ENCODE peak calls at places on chromosomes 5 and 9, in seven cellular contexts. One of them, this sample, is unnamed. For H3K27me3, the result is how much of the 10 kb centered on the place peaks cover.

GRCh38 chr5:65611524-65611923 is 12.6 kb downstream of the TRIM23 start:
- DNase-seq in mesendoderm: peak
- DNase-seq in breast epithelium: no peak
- DNase-seq in heart left ventricle: no peak
- DNase-seq in SK-N-SH: no peak
- DNase-seq in brain microvascular endothelial cell: peak
- DNase-seq in esophagus squamous epithelium: no peak
- DNase-seq in this sample: no peak

GRCh38 chr5:133144245-133144981 is 92.6 kb downstream of the HSPA4 start:
- DNase-seq in mesendoderm: no peak
- DNase-seq in breast epithelium: no peak
- DNase-seq in heart left ventricle: no peak
- DNase-seq in SK-N-SH: no peak
- DNase-seq in brain microvascular endothelial cell: no peak
- DNase-seq in esophagus squamous epithelium: no peak
- DNase-seq in this sample: no peak

GRCh38 chr9:89278997-89279739 is 31.8 kb upstream of the CKS2 start:
- DNase-seq in mesendoderm: peak
- DNase-seq in breast epithelium: no peak
- DNase-seq in heart left ventricle: no peak
- DNase-seq in SK-N-SH: peak
- DNase-seq in brain microvascular endothelial cell: peak
- DNase-seq in esophagus squamous epithelium: no peak
- DNase-seq in this sample: no peak

GRCh38 chr5:139881145-139881733 is 85.6 kb downstream of the PSD2 start:
- DNase-seq in mesendoderm: peak
- DNase-seq in breast epithelium: no peak
- DNase-seq in heart left ventricle: no peak
- DNase-seq in SK-N-SH: no peak
- DNase-seq in brain microvascular endothelial cell: no peak
- DNase-seq in esophagus squamous epithelium: no peak
- DNase-seq in this sample: no peak

GRCh38 chr9:126607086-126607485 is 6.6 kb upstream of the LMX1B start:
- DNase-seq in mesendoderm: no peak
- DNase-seq in breast epithelium: no peak
- DNase-seq in heart left ventricle: no peak
- DNase-seq in SK-N-SH: peak
- DNase-seq in brain microvascular endothelial cell: no peak
- DNase-seq in esophagus squamous epithelium: no peak
- DNase-seq in this sample: no peak

GRCh38 chr9:87684627-87685204 is 41.2 kb upstream of the CTSL start:
- DNase-seq in mesendoderm: peak
- DNase-seq in breast epithelium: no peak
- DNase-seq in heart left ventricle: no peak
- DNase-seq in SK-N-SH: peak
- DNase-seq in brain microvascular endothelial cell: peak
- DNase-seq in esophagus squamous epithelium: no peak
- DNase-seq in this sample: no peak

GRCh38 chr5:114989512-114989911 is 180.2 kb downstream of the TRIM36 start:
- DNase-seq in mesendoderm: no peak
- DNase-seq in breast epithelium: no peak
- DNase-seq in heart left ventricle: no peak
- DNase-seq in SK-N-SH: no peak
- DNase-seq in brain microvascular endothelial cell: no peak
- DNase-seq in esophagus squamous epithelium: no peak
- DNase-seq in this sample: no peak

GRCh38 chr5:111530298-111530740 is 18.0 kb upstream of the STARD4 start:
- DNase-seq in mesendoderm: peak
- DNase-seq in breast epithelium: no peak
- DNase-seq in heart left ventricle: peak
- DNase-seq in SK-N-SH: no peak
- DNase-seq in brain microvascular endothelial cell: peak
- DNase-seq in esophagus squamous epithelium: peak
- DNase-seq in this sample: peak

GRCh38 chr5:153749941-153750340 is 259.5 kb downstream of the GRIA1 start:
- DNase-seq in mesendoderm: no peak
- DNase-seq in breast epithelium: no peak
- DNase-seq in heart left ventricle: no peak
- DNase-seq in SK-N-SH: no peak
- DNase-seq in brain microvascular endothelial cell: no peak
- DNase-seq in esophagus squamous epithelium: no peak
- DNase-seq in this sample: no peak

GRCh38 chr5:150291388-150292385 is 2.1 kb upstream of the CAMK2A start:
- DNase-seq in mesendoderm: no peak
- DNase-seq in breast epithelium: no peak
- DNase-seq in heart left ventricle: no peak
- DNase-seq in SK-N-SH: no peak
- DNase-seq in brain microvascular endothelial cell: no peak
- DNase-seq in esophagus squamous epithelium: no peak
- DNase-seq in this sample: no peak

GRCh38 chr5:52342361-52342760 is 445.4 kb upstream of the ITGA1 start:
- DNase-seq in mesendoderm: no peak
- DNase-seq in breast epithelium: no peak
- DNase-seq in heart left ventricle: no peak
- DNase-seq in SK-N-SH: no peak
- DNase-seq in brain microvascular endothelial cell: no peak
- DNase-seq in esophagus squamous epithelium: no peak
- DNase-seq in this sample: no peak

GRCh38 chr9:91043041-91043740 is 241.6 kb downstream of the SYK start:
- DNase-seq in mesendoderm: no peak
- DNase-seq in breast epithelium: no peak
- DNase-seq in heart left ventricle: no peak
- DNase-seq in SK-N-SH: no peak
- DNase-seq in brain microvascular endothelial cell: no peak
- DNase-seq in esophagus squamous epithelium: no peak
- DNase-seq in this sample: no peak

GRCh38 chr5:73654171-73654811 is 28.3 kb downstream of the ARHGEF28 start:
- DNase-seq in mesendoderm: no peak
- DNase-seq in breast epithelium: no peak
- DNase-seq in heart left ventricle: no peak
- DNase-seq in SK-N-SH: no peak
- DNase-seq in brain microvascular endothelial cell: no peak
- DNase-seq in esophagus squamous epithelium: no peak
- DNase-seq in this sample: peak

GRCh38 chr9:127980056-127980705 is 608 bp downstream of the EEIG1 start:
- DNase-seq in mesendoderm: peak
- DNase-seq in breast epithelium: peak
- DNase-seq in heart left ventricle: no peak
- DNase-seq in SK-N-SH: peak
- DNase-seq in brain microvascular endothelial cell: no peak
- DNase-seq in esophagus squamous epithelium: no peak
- DNase-seq in this sample: peak

GRCh38 chr5:37121465-37121864 is 127.7 kb downstream of the CPLANE1 start:
- DNase-seq in mesendoderm: peak
- DNase-seq in breast epithelium: no peak
- DNase-seq in heart left ventricle: no peak
- DNase-seq in SK-N-SH: no peak
- DNase-seq in brain microvascular endothelial cell: no peak
- DNase-seq in esophagus squamous epithelium: no peak
- DNase-seq in this sample: no peak

GRCh38 chr9:76127637-76128036 is 237.2 kb downstream of the PCSK5 start:
- DNase-seq in mesendoderm: no peak
- DNase-seq in breast epithelium: no peak
- DNase-seq in heart left ventricle: no peak
- DNase-seq in SK-N-SH: no peak
- DNase-seq in brain microvascular endothelial cell: no peak
- DNase-seq in esophagus squamous epithelium: no peak
- DNase-seq in this sample: no peak
- H3K27me3 ChIP-seq in mesendoderm: under half
- H3K27me3 ChIP-seq in breast epithelium: under half
- H3K27me3 ChIP-seq in heart left ventricle: under half
- H3K27me3 ChIP-seq in SK-N-SH: under half
- H3K27me3 ChIP-seq in brain microvascular endothelial cell: under half
- H3K27me3 ChIP-seq in esophagus squamous epithelium: under half
- H3K27me3 ChIP-seq in this sample: under half

DNA sequence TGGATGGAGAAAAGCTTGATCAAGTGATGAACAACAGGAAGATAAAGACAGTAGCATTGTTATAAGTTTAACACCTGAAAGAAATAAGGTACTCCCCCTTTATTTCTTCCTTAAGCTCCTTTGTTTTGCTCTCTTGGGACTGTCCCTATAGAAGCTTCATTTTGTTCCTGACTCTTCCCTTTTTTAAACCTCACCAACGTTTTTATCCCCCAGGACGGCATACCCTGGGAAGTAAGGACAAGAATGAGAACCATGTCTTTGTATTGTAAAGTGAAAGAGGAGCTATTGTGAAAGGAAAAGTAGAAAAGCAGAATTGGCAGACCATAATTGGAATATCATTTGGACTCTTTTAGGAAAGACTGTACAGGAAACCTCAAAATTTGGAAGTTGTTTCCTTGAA is 1368.6 kb upstream of the C9orf72 start:
- DNase-seq in mesendoderm: no peak
- DNase-seq in breast epithelium: no peak
- DNase-seq in heart left ventricle: no peak
- DNase-seq in SK-N-SH: no peak
- DNase-seq in brain microvascular endothelial cell: no peak
- DNase-seq in esophagus squamous epithelium: no peak
- DNase-seq in this sample: no peak
- H3K27me3 ChIP-seq in mesendoderm: under half
- H3K27me3 ChIP-seq in breast epithelium: under half
- H3K27me3 ChIP-seq in heart left ventricle: under half
- H3K27me3 ChIP-seq in SK-N-SH: under half
- H3K27me3 ChIP-seq in brain microvascular endothelial cell: under half
- H3K27me3 ChIP-seq in esophagus squamous epithelium: under half
- H3K27me3 ChIP-seq in this sample: under half

GRCh38 chr9:113649855-113650206 is 186.3 kb downstream of the RGS3 start:
- DNase-seq in mesendoderm: no peak
- DNase-seq in breast epithelium: no peak
- DNase-seq in heart left ventricle: no peak
- DNase-seq in SK-N-SH: no peak
- DNase-seq in brain microvascular endothelial cell: no peak
- DNase-seq in esophagus squamous epithelium: no peak
- DNase-seq in this sample: no peak

GRCh38 chr9:113650207-113651131 is 186.9 kb downstream of the RGS3 start:
- DNase-seq in mesendoderm: peak
- DNase-seq in breast epithelium: no peak
- DNase-seq in heart left ventricle: no peak
- DNase-seq in SK-N-SH: no peak
- DNase-seq in brain microvascular endothelial cell: peak
- DNase-seq in esophagus squamous epithelium: no peak
- DNase-seq in this sample: no peak

GRCh38 chr9:113652355-113653152 is 189.0 kb downstream of the RGS3 start:
- DNase-seq in mesendoderm: no peak
- DNase-seq in breast epithelium: peak
- DNase-seq in heart left ventricle: no peak
- DNase-seq in SK-N-SH: no peak
- DNase-seq in brain microvascular endothelial cell: no peak
- DNase-seq in esophagus squamous epithelium: no peak
- DNase-seq in this sample: no peak

GRCh38 chr9:113653746-113654604 is 190.4 kb downstream of the RGS3 start:
- DNase-seq in mesendoderm: no peak
- DNase-seq in breast epithelium: peak
- DNase-seq in heart left ventricle: no peak
- DNase-seq in SK-N-SH: no peak
- DNase-seq in brain microvascular endothelial cell: no peak
- DNase-seq in esophagus squamous epithelium: no peak
- DNase-seq in this sample: no peak

DNA sequence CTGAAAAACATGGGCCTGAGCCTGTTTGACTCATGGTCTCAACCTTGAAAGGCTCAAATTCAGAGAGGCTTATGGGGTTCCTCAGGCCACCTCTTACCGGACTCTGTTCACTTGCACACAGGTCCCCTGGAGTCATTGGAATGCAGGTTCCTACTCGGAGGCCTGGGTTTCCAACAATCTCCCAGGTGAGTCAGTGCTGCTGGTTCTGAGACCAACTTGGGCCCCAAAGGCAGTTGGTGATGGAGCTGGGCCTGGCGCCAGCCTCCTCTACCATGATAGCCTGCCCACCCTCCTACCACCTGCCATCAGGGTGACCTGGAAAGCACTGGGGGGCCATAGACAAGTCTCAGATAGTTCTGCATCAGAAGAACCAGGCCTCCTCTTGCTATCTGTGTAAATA is 188.4 kb downstream of the RGS3 start:
- DNase-seq in mesendoderm: no peak
- DNase-seq in breast epithelium: peak
- DNase-seq in heart left ventricle: no peak
- DNase-seq in SK-N-SH: no peak
- DNase-seq in brain microvascular endothelial cell: no peak
- DNase-seq in esophagus squamous epithelium: no peak
- DNase-seq in this sample: no peak
- H3K27me3 ChIP-seq in mesendoderm: under half
- H3K27me3 ChIP-seq in breast epithelium: under half
- H3K27me3 ChIP-seq in heart left ventricle: under half
- H3K27me3 ChIP-seq in SK-N-SH: under half
- H3K27me3 ChIP-seq in brain microvascular endothelial cell: under half
- H3K27me3 ChIP-seq in esophagus squamous epithelium: under half
- H3K27me3 ChIP-seq in this sample: under half

GRCh38 chr9:95514402-95514801 is 2.4 kb downstream of the PTCH1 start:
- DNase-seq in mesendoderm: no peak
- DNase-seq in breast epithelium: no peak
- DNase-seq in heart left ventricle: no peak
- DNase-seq in SK-N-SH: no peak
- DNase-seq in brain microvascular endothelial cell: no peak
- DNase-seq in esophagus squamous epithelium: no peak
- DNase-seq in this sample: no peak

GRCh38 chr9:95513722-95514121 is 3.0 kb downstream of the PTCH1 start:
- DNase-seq in mesendoderm: peak
- DNase-seq in breast epithelium: no peak
- DNase-seq in heart left ventricle: no peak
- DNase-seq in SK-N-SH: no peak
- DNase-seq in brain microvascular endothelial cell: no peak
- DNase-seq in esophagus squamous epithelium: no peak
- DNase-seq in this sample: no peak

GRCh38 chr9:95516221-95516735 is 493 bp downstream of the PTCH1 start:
- DNase-seq in mesendoderm: no peak
- DNase-seq in breast epithelium: no peak
- DNase-seq in heart left ventricle: no peak
- DNase-seq in SK-N-SH: peak
- DNase-seq in brain microvascular endothelial cell: no peak
- DNase-seq in esophagus squamous epithelium: no peak
- DNase-seq in this sample: no peak

GRCh38 chr9:95516736-95517558 is at the start of gene PTCH1:
- DNase-seq in mesendoderm: peak
- DNase-seq in breast epithelium: no peak
- DNase-seq in heart left ventricle: peak
- DNase-seq in SK-N-SH: peak
- DNase-seq in brain microvascular endothelial cell: no peak
- DNase-seq in esophagus squamous epithelium: no peak
- DNase-seq in this sample: no peak

DNA sequence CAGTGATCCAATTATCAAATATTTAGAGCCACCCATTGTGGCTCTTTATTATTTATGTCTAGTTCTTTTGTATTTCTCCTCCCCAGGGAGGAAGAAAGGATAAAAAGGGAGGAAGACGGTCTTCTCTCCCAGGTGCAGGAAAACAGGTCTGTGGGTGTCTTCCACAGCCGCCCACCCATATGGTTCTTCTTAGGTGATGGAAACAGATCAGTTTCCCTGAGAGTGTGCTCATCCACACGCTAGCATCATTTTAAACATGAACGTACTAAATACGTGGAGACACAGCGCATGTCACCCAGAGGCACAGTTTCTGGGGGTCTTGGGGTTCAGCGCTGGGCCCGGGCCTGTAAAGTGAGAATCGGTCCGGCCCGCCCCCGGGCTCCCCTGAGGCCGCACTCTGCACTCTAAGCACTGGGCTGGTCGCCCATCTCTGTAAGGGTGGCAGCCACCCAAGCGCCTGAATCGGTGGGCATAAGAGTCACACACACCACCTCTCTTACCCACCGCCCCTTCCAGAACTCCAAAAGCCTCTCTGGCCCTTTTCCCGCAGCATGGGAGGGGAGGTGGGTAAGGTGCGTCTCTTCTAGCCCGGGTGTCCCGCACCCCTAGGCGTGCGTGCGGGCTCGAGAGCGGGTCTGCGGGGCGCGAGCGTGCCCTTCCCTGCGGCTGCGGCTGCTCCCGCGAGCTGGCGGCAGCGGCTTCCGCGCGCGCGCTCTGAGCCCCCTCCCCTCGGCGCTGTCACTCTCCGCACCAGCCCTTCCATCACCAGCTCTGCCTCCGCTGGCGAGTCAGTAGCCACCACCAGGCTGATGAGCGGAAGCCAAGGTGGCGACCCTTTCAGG is 1.3 kb downstream of the PTCH1 start:
- DNase-seq in mesendoderm: peak
- DNase-seq in breast epithelium: no peak
- DNase-seq in heart left ventricle: peak
- DNase-seq in SK-N-SH: peak
- DNase-seq in brain microvascular endothelial cell: no peak
- DNase-seq in esophagus squamous epithelium: no peak
- DNase-seq in this sample: no peak
- H3K27me3 ChIP-seq in mesendoderm: under half
- H3K27me3 ChIP-seq in breast epithelium: under half
- H3K27me3 ChIP-seq in heart left ventricle: under half
- H3K27me3 ChIP-seq in SK-N-SH: under half
- H3K27me3 ChIP-seq in brain microvascular endothelial cell: under half
- H3K27me3 ChIP-seq in esophagus squamous epithelium: under half
- H3K27me3 ChIP-seq in this sample: under half